ENCODE peak calls at places on chromosome 20, in ten cellular contexts. One of them, this sample, is unnamed.

GRCh38 chr20:47789081-47789998 is 4.1 kb upstream of the SULF2 start:
- DNase-seq in neural crest cell: peak
- DNase-seq in mesothelial cell of epicardium: no peak
- DNase-seq in GM23338: no peak
- DNase-seq in osteocyte: no peak
- DNase-seq in sigmoid colon: no peak
- DNase-seq in Peyer's patch: no peak
- DNase-seq in GM12865: no peak
- DNase-seq in left lung: no peak
- DNase-seq in omental fat pad: no peak
- DNase-seq in this sample: no peak

GRCh38 chr20:43220612-43221011 is 30.9 kb upstream of the PTPRT start:
- DNase-seq in osteocyte: no peak
- DNase-seq in sigmoid colon: no peak
- DNase-seq in left lung: no peak
- DNase-seq in neural crest cell: no peak
- DNase-seq in omental fat pad: no peak
- DNase-seq in GM23338: no peak
- DNase-seq in Peyer's patch: no peak
- DNase-seq in mesothelial cell of epicardium: no peak
- DNase-seq in GM12865: no peak
- DNase-seq in this sample: no peak

GRCh38 chr20:48750941-48751620 is 76.7 kb downstream of the PREX1 start:
- DNase-seq in sigmoid colon: no peak
- DNase-seq in GM23338: peak
- DNase-seq in Peyer's patch: peak
- DNase-seq in omental fat pad: no peak
- DNase-seq in neural crest cell: peak
- DNase-seq in left lung: peak
- DNase-seq in mesothelial cell of epicardium: no peak
- DNase-seq in osteocyte: no peak
- DNase-seq in GM12865: peak
- DNase-seq in this sample: no peak

GRCh38 chr20:2299301-2299700 is 3.5 kb downstream of the TGM3 start:
- DNase-seq in sigmoid colon: no peak
- DNase-seq in osteocyte: no peak
- DNase-seq in left lung: peak
- DNase-seq in GM12865: no peak
- DNase-seq in omental fat pad: no peak
- DNase-seq in Peyer's patch: no peak
- DNase-seq in GM23338: no peak
- DNase-seq in neural crest cell: no peak
- DNase-seq in mesothelial cell of epicardium: no peak
- DNase-seq in this sample: no peak

GRCh38 chr20:34994509-34995131 is 39.0 kb downstream of the MYH7B start:
- DNase-seq in mesothelial cell of epicardium: no peak
- DNase-seq in left lung: peak
- DNase-seq in GM12865: no peak
- DNase-seq in sigmoid colon: no peak
- DNase-seq in omental fat pad: no peak
- DNase-seq in GM23338: no peak
- DNase-seq in Peyer's patch: no peak
- DNase-seq in osteocyte: no peak
- DNase-seq in neural crest cell: no peak
- DNase-seq in this sample: no peak

GRCh38 chr20:39885975-39886649 is 802.9 kb downstream of the MAFB start:
- DNase-seq in GM23338: peak
- DNase-seq in omental fat pad: peak
- DNase-seq in GM12865: peak
- DNase-seq in neural crest cell: peak
- DNase-seq in sigmoid colon: peak
- DNase-seq in Peyer's patch: peak
- DNase-seq in osteocyte: no peak
- DNase-seq in left lung: no peak
- DNase-seq in mesothelial cell of epicardium: no peak
- DNase-seq in this sample: no peak

GRCh38 chr20:4585104-4585753 is 136.5 kb upstream of the PRND start:
- DNase-seq in GM12865: no peak
- DNase-seq in osteocyte: no peak
- DNase-seq in neural crest cell: no peak
- DNase-seq in mesothelial cell of epicardium: no peak
- DNase-seq in sigmoid colon: no peak
- DNase-seq in omental fat pad: no peak
- DNase-seq in left lung: no peak
- DNase-seq in Peyer's patch: no peak
- DNase-seq in GM23338: peak
- DNase-seq in this sample: no peak

GRCh38 chr20:58228484-58229197 is at the start of gene ANKRD60:
- DNase-seq in left lung: no peak
- DNase-seq in sigmoid colon: peak
- DNase-seq in osteocyte: no peak
- DNase-seq in GM23338: peak
- DNase-seq in GM12865: no peak
- DNase-seq in neural crest cell: no peak
- DNase-seq in mesothelial cell of epicardium: no peak
- DNase-seq in Peyer's patch: no peak
- DNase-seq in omental fat pad: no peak
- DNase-seq in this sample: no peak

GRCh38 chr20:47785900-47786762 is 850 bp upstream of the SULF2 start:
- DNase-seq in mesothelial cell of epicardium: peak
- DNase-seq in neural crest cell: peak
- DNase-seq in sigmoid colon: peak
- DNase-seq in left lung: no peak
- DNase-seq in omental fat pad: peak
- DNase-seq in GM12865: peak
- DNase-seq in osteocyte: peak
- DNase-seq in GM23338: peak
- DNase-seq in Peyer's patch: no peak
- DNase-seq in this sample: peak

GRCh38 chr20:34946661-34947060 is 8.9 kb downstream of the GSS start:
- DNase-seq in GM23338: no peak
- DNase-seq in osteocyte: no peak
- DNase-seq in GM12865: no peak
- DNase-seq in Peyer's patch: no peak
- DNase-seq in left lung: no peak
- DNase-seq in sigmoid colon: no peak
- DNase-seq in mesothelial cell of epicardium: no peak
- DNase-seq in omental fat pad: no peak
- DNase-seq in neural crest cell: no peak
- DNase-seq in this sample: no peak

GRCh38 chr20:1242530-1242929 is 16.7 kb downstream of the RAD21L1 start:
- DNase-seq in GM12865: no peak
- DNase-seq in left lung: no peak
- DNase-seq in GM23338: no peak
- DNase-seq in Peyer's patch: no peak
- DNase-seq in sigmoid colon: no peak
- DNase-seq in osteocyte: no peak
- DNase-seq in mesothelial cell of epicardium: no peak
- DNase-seq in neural crest cell: no peak
- DNase-seq in omental fat pad: no peak
- DNase-seq in this sample: no peak

GRCh38 chr20:38165966-38166706 is 1.1 kb upstream of the TGM2 start:
- DNase-seq in left lung: no peak
- DNase-seq in GM12865: no peak
- DNase-seq in omental fat pad: no peak
- DNase-seq in Peyer's patch: no peak
- DNase-seq in sigmoid colon: peak
- DNase-seq in osteocyte: no peak
- DNase-seq in neural crest cell: no peak
- DNase-seq in GM23338: no peak
- DNase-seq in mesothelial cell of epicardium: no peak
- DNase-seq in this sample: no peak

GRCh38 chr20:63098195-63098810 is 91.5 kb upstream of the BHLHE23 start:
- DNase-seq in neural crest cell: no peak
- DNase-seq in GM12865: no peak
- DNase-seq in mesothelial cell of epicardium: no peak
- DNase-seq in sigmoid colon: peak
- DNase-seq in GM23338: no peak
- DNase-seq in omental fat pad: no peak
- DNase-seq in osteocyte: no peak
- DNase-seq in Peyer's patch: no peak
- DNase-seq in left lung: no peak
- DNase-seq in this sample: no peak

GRCh38 chr20:63521602-63522001 is 1.0 kb downstream of the PPDPF start:
- DNase-seq in GM12865: peak
- DNase-seq in GM23338: peak
- DNase-seq in neural crest cell: no peak
- DNase-seq in mesothelial cell of epicardium: peak
- DNase-seq in Peyer's patch: no peak
- DNase-seq in omental fat pad: no peak
- DNase-seq in sigmoid colon: no peak
- DNase-seq in left lung: peak
- DNase-seq in osteocyte: no peak
- DNase-seq in this sample: no peak

GRCh38 chr20:57439432-57439831 is 48.2 kb downstream of the RBM38 start:
- DNase-seq in GM23338: no peak
- DNase-seq in neural crest cell: no peak
- DNase-seq in left lung: peak
- DNase-seq in osteocyte: no peak
- DNase-seq in Peyer's patch: no peak
- DNase-seq in GM12865: no peak
- DNase-seq in sigmoid colon: peak
- DNase-seq in omental fat pad: no peak
- DNase-seq in mesothelial cell of epicardium: no peak
- DNase-seq in this sample: no peak

GRCh38 chr20:63394069-63394468 is 32.9 kb upstream of the CHRNA4 start:
- DNase-seq in sigmoid colon: no peak
- DNase-seq in osteocyte: no peak
- DNase-seq in Peyer's patch: no peak
- DNase-seq in neural crest cell: no peak
- DNase-seq in GM23338: peak
- DNase-seq in mesothelial cell of epicardium: no peak
- DNase-seq in GM12865: no peak
- DNase-seq in left lung: peak
- DNase-seq in omental fat pad: no peak
- DNase-seq in this sample: no peak

GRCh38 chr20:51172558-51173428 is 149.9 kb upstream of the KCNG1 start:
- DNase-seq in left lung: no peak
- DNase-seq in neural crest cell: no peak
- DNase-seq in GM23338: peak
- DNase-seq in omental fat pad: no peak
- DNase-seq in GM12865: no peak
- DNase-seq in Peyer's patch: no peak
- DNase-seq in mesothelial cell of epicardium: no peak
- DNase-seq in osteocyte: no peak
- DNase-seq in sigmoid colon: no peak
- DNase-seq in this sample: no peak
- TF ChIP-seq CTCF in left lung: no peak
- TF ChIP-seq CTCF in neural crest cell: no peak
- TF ChIP-seq CTCF in GM23338: no peak
- TF ChIP-seq CTCF in omental fat pad: no peak
- TF ChIP-seq CTCF in GM12865: no peak
- TF ChIP-seq CTCF in Peyer's patch: no peak
- TF ChIP-seq CTCF in mesothelial cell of epicardium: no peak
- TF ChIP-seq CTCF in osteocyte: no peak
- TF ChIP-seq CTCF in sigmoid colon: no peak
- TF ChIP-seq CTCF in this sample: no peak

GRCh38 chr20:33169176-33169794 is 1.3 kb downstream of the BPIFA2 start:
- DNase-seq in osteocyte: no peak
- DNase-seq in omental fat pad: no peak
- DNase-seq in GM23338: peak
- DNase-seq in sigmoid colon: no peak
- DNase-seq in left lung: no peak
- DNase-seq in Peyer's patch: no peak
- DNase-seq in mesothelial cell of epicardium: no peak
- DNase-seq in GM12865: peak
- DNase-seq in neural crest cell: peak
- DNase-seq in this sample: no peak
- TF ChIP-seq CTCF in osteocyte: peak
- TF ChIP-seq CTCF in omental fat pad: no peak
- TF ChIP-seq CTCF in GM23338: peak
- TF ChIP-seq CTCF in sigmoid colon: no peak
- TF ChIP-seq CTCF in left lung: peak
- TF ChIP-seq CTCF in Peyer's patch: no peak
- TF ChIP-seq CTCF in mesothelial cell of epicardium: peak
- TF ChIP-seq CTCF in GM12865: peak
- TF ChIP-seq CTCF in neural crest cell: peak
- TF ChIP-seq CTCF in this sample: peak

GRCh38 chr20:9407805-9408421 is 106.5 kb upstream of the LAMP5 start:
- DNase-seq in omental fat pad: peak
- DNase-seq in neural crest cell: peak
- DNase-seq in GM12865: peak
- DNase-seq in osteocyte: no peak
- DNase-seq in Peyer's patch: peak
- DNase-seq in mesothelial cell of epicardium: no peak
- DNase-seq in left lung: no peak
- DNase-seq in GM23338: peak
- DNase-seq in sigmoid colon: no peak
- DNase-seq in this sample: peak
- TF ChIP-seq CTCF in omental fat pad: no peak
- TF ChIP-seq CTCF in neural crest cell: peak
- TF ChIP-seq CTCF in GM12865: peak
- TF ChIP-seq CTCF in osteocyte: peak
- TF ChIP-seq CTCF in Peyer's patch: peak
- TF ChIP-seq CTCF in mesothelial cell of epicardium: peak
- TF ChIP-seq CTCF in left lung: peak
- TF ChIP-seq CTCF in GM23338: peak
- TF ChIP-seq CTCF in sigmoid colon: peak
- TF ChIP-seq CTCF in this sample: peak

GRCh38 chr20:15487030-15487429 is 1086.2 kb downstream of the KIF16B start:
- DNase-seq in sigmoid colon: no peak
- DNase-seq in mesothelial cell of epicardium: no peak
- DNase-seq in GM12865: no peak
- DNase-seq in osteocyte: no peak
- DNase-seq in neural crest cell: no peak
- DNase-seq in GM23338: no peak
- DNase-seq in Peyer's patch: no peak
- DNase-seq in omental fat pad: no peak
- DNase-seq in left lung: no peak
- DNase-seq in this sample: no peak

GRCh38 chr20:15476781-15477180 is 1096.5 kb downstream of the KIF16B start:
- DNase-seq in sigmoid colon: no peak
- DNase-seq in neural crest cell: no peak
- DNase-seq in left lung: no peak
- DNase-seq in omental fat pad: no peak
- DNase-seq in GM23338: no peak
- DNase-seq in mesothelial cell of epicardium: no peak
- DNase-seq in GM12865: no peak
- DNase-seq in osteocyte: no peak
- DNase-seq in Peyer's patch: no peak
- DNase-seq in this sample: no peak

GRCh38 chr20:15487682-15488081 is 1085.6 kb downstream of the KIF16B start:
- DNase-seq in GM12865: no peak
- DNase-seq in osteocyte: no peak
- DNase-seq in neural crest cell: no peak
- DNase-seq in Peyer's patch: no peak
- DNase-seq in omental fat pad: no peak
- DNase-seq in left lung: no peak
- DNase-seq in sigmoid colon: no peak
- DNase-seq in GM23338: no peak
- DNase-seq in mesothelial cell of epicardium: no peak
- DNase-seq in this sample: no peak

DNA sequence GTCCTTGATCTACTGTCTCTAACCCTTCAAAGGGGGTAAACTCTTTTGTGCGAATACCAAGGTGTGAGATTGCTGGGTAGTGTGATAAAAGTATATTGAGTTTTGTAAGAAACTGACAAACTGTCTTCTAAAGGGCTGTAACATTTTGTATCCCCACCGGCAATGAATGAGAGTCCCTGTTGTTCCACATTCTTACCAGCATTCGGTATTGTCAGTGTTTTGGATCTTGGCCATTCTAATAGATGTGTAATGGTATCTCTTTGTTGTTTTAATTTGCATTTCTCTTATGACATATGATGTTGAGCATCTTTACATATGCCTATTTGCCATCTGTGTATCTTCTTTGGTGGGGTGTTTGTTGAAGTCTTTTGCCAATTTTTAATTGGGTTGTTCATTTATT is 1090.7 kb downstream of the KIF16B start:
- DNase-seq in GM23338: peak
- DNase-seq in GM12865: no peak
- DNase-seq in neural crest cell: no peak
- DNase-seq in osteocyte: no peak
- DNase-seq in omental fat pad: no peak
- DNase-seq in sigmoid colon: no peak
- DNase-seq in mesothelial cell of epicardium: no peak
- DNase-seq in left lung: no peak
- DNase-seq in Peyer's patch: no peak
- DNase-seq in this sample: no peak
- TF ChIP-seq CTCF in GM23338: peak
- TF ChIP-seq CTCF in GM12865: no peak
- TF ChIP-seq CTCF in neural crest cell: peak
- TF ChIP-seq CTCF in osteocyte: peak
- TF ChIP-seq CTCF in omental fat pad: no peak
- TF ChIP-seq CTCF in sigmoid colon: no peak
- TF ChIP-seq CTCF in mesothelial cell of epicardium: no peak
- TF ChIP-seq CTCF in left lung: no peak
- TF ChIP-seq CTCF in Peyer's patch: no peak
- TF ChIP-seq CTCF in this sample: no peak